ENCODE peak calls at places on chromosomes 2 and 18, in four cellular contexts. R, Z, O and G are unnamed samples.

GRCh38 chr18:55322176-55322735 is 265.7 kb downstream of the TCF4 start:
- DNase-seq in R (peak; percentile 81), Z (peak; percentile 89), O (peak; percentile 94), G (peak; percentile 57)

GRCh38 chr2:190789074-190790004 is 91.3 kb upstream of the GLS start:
- DNase-seq in R (no peak), Z (no peak), O (no peak), G (no peak)

GRCh38 chr2:239830718-239831271 is 194.3 kb downstream of the NDUFA10 start:
- DNase-seq in R (no peak), Z (peak; percentile 64), O (no peak), G (no peak)

GRCh38 chr18:54742120-54742519 is 86.2 kb upstream of the RAB27B start:
- DNase-seq in R (no peak), Z (no peak), O (no peak), G (no peak)

GRCh38 chr2:111622859-111623258 is 261.1 kb downstream of the ANAPC1 start:
- DNase-seq in R (no peak), Z (no peak), O (no peak), G (no peak)

GRCh38 chr2:109349555-109350430 is 220.8 kb downstream of the SH3RF3 start:
- DNase-seq in R (no peak), Z (no peak), O (no peak), G (no peak)

GRCh38 chr2:47058061-47058931 is 96.8 kb downstream of the STPG4 start:
- DNase-seq in R (peak; percentile 68), Z (no peak), O (no peak), G (peak; percentile 24)

GRCh38 chr2:68487773-68488355 is 20.5 kb downstream of the APLF start:
- DNase-seq in R (no peak), Z (no peak), O (peak; percentile 3), G (no peak)

GRCh38 chr2:58427572-58428285 is 186.6 kb upstream of the FANCL start:
- DNase-seq in R (peak; percentile 34), Z (peak; percentile 41), O (peak; percentile 65), G (no peak)

GRCh38 chr2:171174075-171174474 is 13.4 kb upstream of the TLK1 start:
- DNase-seq in R (no peak), Z (no peak), O (no peak), G (no peak)

GRCh38 chr2:46306320-46306719 is 9.1 kb downstream of the EPAS1 start:
- DNase-seq in R (peak; percentile 66), Z (no peak), O (peak; percentile 78), G (no peak)

GRCh38 chr18:62607302-62607701 is 84.5 kb downstream of the ZCCHC2 start:
- DNase-seq in R (no peak), Z (peak; percentile 27), O (no peak), G (no peak)

GRCh38 chr18:30775629-30776028 is 266.9 kb downstream of the DSC3 start:
- DNase-seq in R (no peak), Z (no peak), O (no peak), G (no peak)

GRCh38 chr2:186757009-186757408 is 63.1 kb downstream of the FAM171B start:
- DNase-seq in R (no peak), Z (no peak), O (no peak), G (no peak)

GRCh38 chr2:31219131-31219969 is 2.0 kb upstream of the CAPN14 start:
- DNase-seq in R (peak; percentile 23), Z (no peak), O (no peak), G (no peak)

GRCh38 chr2:28665041-28665704 is 86.5 kb upstream of the PPP1CB start:
- DNase-seq in R (peak; percentile 86), Z (no peak), O (peak; percentile 25), G (no peak)

GRCh38 chr2:29397039-29397438 is 281.8 kb downstream of the CLIP4 start:
- DNase-seq in R (no peak), Z (no peak), O (no peak), G (no peak)

GRCh38 chr18:21230436-21230835 is 11.6 kb upstream of the GREB1L start:
- DNase-seq in R (no peak), Z (no peak), O (no peak), G (no peak)

GRCh38 chr2:173590278-173590811 is 235.7 kb downstream of the CDCA7 start:
- DNase-seq in R (peak; percentile 66), Z (peak; percentile 69), O (peak; percentile 97), G (no peak)

GRCh38 chr18:13500227-13500865 is 226.0 kb downstream of the FAM210A start:
- DNase-seq in R (no peak), Z (peak; percentile 81), O (peak; percentile 78), G (no peak)

GRCh38 chr2:102063948-102064678 is 72.4 kb downstream of the IL1R2 start:
- DNase-seq in R (peak; percentile 92), Z (peak; percentile 94), O (no peak), G (no peak)

GRCh38 chr2:127807678-127808353 is 3.2 kb downstream of the WDR33 start:
- DNase-seq in R (no peak), Z (no peak), O (no peak), G (no peak)

GRCh38 chr2:13114391-13114790 is 397.7 kb downstream of the TRIB2 start:
- DNase-seq in R (peak; percentile 87), Z (no peak), O (no peak), G (no peak)

GRCh38 chr2:159032580-159032979 is 64.1 kb downstream of the TANC1 start:
- DNase-seq in R (no peak), Z (no peak), O (no peak), G (no peak)

GRCh38 chr18:23998018-23998417 is 16.5 kb upstream of the TTC39C start:
- DNase-seq in R (no peak), Z (no peak), O (no peak), G (no peak)

GRCh38 chr2:218755567-218756404 is 26.2 kb upstream of the CYP27A1 start:
- DNase-seq in R (no peak), Z (no peak), O (no peak), G (no peak)

GRCh38 chr2:24856791-24857211 is 63.2 kb downstream of the ADCY3 start:
- DNase-seq in R (no peak), Z (peak; percentile 51), O (no peak), G (no peak)

GRCh38 chr2:147925886-147926285 is 81.1 kb downstream of the ACVR2A start:
- DNase-seq in R (peak; percentile 20), Z (no peak), O (no peak), G (no peak)

GRCh38 chr2:20175267-20175666 is 49.7 kb downstream of the SDC1 start:
- DNase-seq in R (no peak), Z (no peak), O (no peak), G (no peak)

GRCh38 chr2:223469270-223470057 is 132.7 kb downstream of the SCG2 start:
- DNase-seq in R (peak; percentile 30), Z (peak; percentile 84), O (no peak), G (no peak)

GRCh38 chr2:240752209-240752608 is 60.5 kb downstream of the AQP12A start:
- DNase-seq in R (no peak), Z (no peak), O (no peak), G (no peak)

GRCh38 chr2:47239119-47239969 is 84.2 kb upstream of the STPG4 start:
- DNase-seq in R (no peak), Z (no peak), O (no peak), G (no peak)

GRCh38 chr2:156385242-156385641 is 50.9 kb upstream of the GPD2 start:
- DNase-seq in R (no peak), Z (no peak), O (no peak), G (no peak)

GRCh38 chr18:6891788-6892187 is 162.3 kb downstream of the ARHGAP28 start:
- DNase-seq in R (no peak), Z (no peak), O (no peak), G (no peak)

GRCh38 chr2:9675369-9676351 is 44.9 kb upstream of the YWHAQ start:
- DNase-seq in R (no peak), Z (peak; percentile 41), O (no peak), G (no peak)

GRCh38 chr2:50773533-50773932 is 258.4 kb downstream of the NRXN1 start:
- DNase-seq in R (no peak), Z (no peak), O (no peak), G (no peak)

GRCh38 chr18:47263197-47263827 is 11.9 kb upstream of the SKOR2 start:
- DNase-seq in R (no peak), Z (no peak), O (no peak), G (no peak)

GRCh38 chr2:120347387-120348010 is 1.6 kb downstream of the INHBB start:
- DNase-seq in R (no peak), Z (no peak), O (peak; percentile 29), G (no peak)

GRCh38 chr2:172172513-172173217 is 70.0 kb upstream of the DLX2 start:
- DNase-seq in R (peak; percentile 82), Z (peak; percentile 90), O (peak; percentile 31), G (peak; percentile 18)

GRCh38 chr18:78899241-78899640 is 80.4 kb upstream of the SALL3 start:
- DNase-seq in R (no peak), Z (no peak), O (no peak), G (no peak)